ENCODE peak calls at places on chromosomes 13 and 19, in six cellular contexts. One of them, this sample, is unnamed.

GRCh38 chr13:102708211-102708610 is 13.4 kb upstream of the METTL21C start:
- DNase-seq in fibroblast of lung: no peak
- DNase-seq in upper lobe of right lung: no peak
- DNase-seq in GM23338: no peak
- DNase-seq in keratinocyte: no peak
- DNase-seq in cardiac muscle cell: no peak
- DNase-seq in this sample: no peak

GRCh38 chr19:38012944-38013343 is 105.9 kb downstream of the SIPA1L3 start:
- DNase-seq in GM23338: peak
- DNase-seq in keratinocyte: no peak
- DNase-seq in cardiac muscle cell: no peak
- DNase-seq in upper lobe of right lung: no peak
- DNase-seq in fibroblast of lung: no peak
- DNase-seq in this sample: no peak

GRCh38 chr19:8506402-8506957 is 4.0 kb upstream of the PRAM1 start:
- DNase-seq in upper lobe of right lung: no peak
- DNase-seq in cardiac muscle cell: no peak
- DNase-seq in keratinocyte: no peak
- DNase-seq in GM23338: peak
- DNase-seq in fibroblast of lung: no peak
- DNase-seq in this sample: no peak

GRCh38 chr13:77124423-77124822 is 97.5 kb upstream of the FBXL3 start:
- DNase-seq in GM23338: no peak
- DNase-seq in keratinocyte: no peak
- DNase-seq in fibroblast of lung: no peak
- DNase-seq in cardiac muscle cell: peak
- DNase-seq in upper lobe of right lung: no peak
- DNase-seq in this sample: no peak

GRCh38 chr13:91630916-91631315 is 232.5 kb downstream of the GPC5 start:
- DNase-seq in GM23338: no peak
- DNase-seq in upper lobe of right lung: no peak
- DNase-seq in cardiac muscle cell: no peak
- DNase-seq in fibroblast of lung: no peak
- DNase-seq in keratinocyte: no peak
- DNase-seq in this sample: no peak

GRCh38 chr19:46766569-46767317 is 20.5 kb upstream of the STRN4 start:
- DNase-seq in upper lobe of right lung: no peak
- DNase-seq in fibroblast of lung: no peak
- DNase-seq in keratinocyte: no peak
- DNase-seq in cardiac muscle cell: peak
- DNase-seq in GM23338: peak
- DNase-seq in this sample: no peak

GRCh38 chr13:61751039-61751438 is 335.4 kb upstream of the PCDH20 start:
- DNase-seq in fibroblast of lung: no peak
- DNase-seq in cardiac muscle cell: no peak
- DNase-seq in upper lobe of right lung: no peak
- DNase-seq in GM23338: no peak
- DNase-seq in keratinocyte: no peak
- DNase-seq in this sample: no peak

GRCh38 chr19:18725755-18726416 is 42.4 kb downstream of the CRTC1 start:
- DNase-seq in upper lobe of right lung: no peak
- DNase-seq in fibroblast of lung: no peak
- DNase-seq in keratinocyte: no peak
- DNase-seq in GM23338: no peak
- DNase-seq in cardiac muscle cell: no peak
- DNase-seq in this sample: no peak

GRCh38 chr19:5903502-5904301 is at the start of gene NDUFA11:
- DNase-seq in GM23338: peak
- DNase-seq in cardiac muscle cell: peak
- DNase-seq in upper lobe of right lung: peak
- DNase-seq in fibroblast of lung: no peak
- DNase-seq in keratinocyte: no peak
- DNase-seq in this sample: peak

GRCh38 chr13:88729605-88730004 is 1058.4 kb downstream of the SLITRK5 start:
- DNase-seq in cardiac muscle cell: no peak
- DNase-seq in fibroblast of lung: no peak
- DNase-seq in GM23338: no peak
- DNase-seq in keratinocyte: no peak
- DNase-seq in upper lobe of right lung: no peak
- DNase-seq in this sample: no peak

GRCh38 chr19:43316591-43317319 is 36.7 kb upstream of the CD177 start:
- DNase-seq in fibroblast of lung: peak
- DNase-seq in GM23338: peak
- DNase-seq in cardiac muscle cell: peak
- DNase-seq in upper lobe of right lung: no peak
- DNase-seq in keratinocyte: no peak
- DNase-seq in this sample: peak

GRCh38 chr19:13790354-13790753 is 4.9 kb upstream of the ZSWIM4 start:
- DNase-seq in fibroblast of lung: no peak
- DNase-seq in upper lobe of right lung: no peak
- DNase-seq in GM23338: no peak
- DNase-seq in keratinocyte: no peak
- DNase-seq in cardiac muscle cell: peak
- DNase-seq in this sample: no peak

GRCh38 chr19:6068711-6069110 is 41.6 kb downstream of the RFX2 start:
- DNase-seq in cardiac muscle cell: no peak
- DNase-seq in fibroblast of lung: no peak
- DNase-seq in upper lobe of right lung: peak
- DNase-seq in keratinocyte: no peak
- DNase-seq in GM23338: no peak
- DNase-seq in this sample: no peak

GRCh38 chr19:30046522-30046921 is 104.5 kb downstream of the URI1 start:
- DNase-seq in cardiac muscle cell: no peak
- DNase-seq in upper lobe of right lung: no peak
- DNase-seq in keratinocyte: no peak
- DNase-seq in GM23338: peak
- DNase-seq in fibroblast of lung: no peak
- DNase-seq in this sample: no peak

GRCh38 chr19:18029617-18030338 is 21.8 kb downstream of the ARRDC2 start:
- DNase-seq in fibroblast of lung: no peak
- DNase-seq in upper lobe of right lung: no peak
- DNase-seq in cardiac muscle cell: no peak
- DNase-seq in keratinocyte: no peak
- DNase-seq in GM23338: no peak
- DNase-seq in this sample: no peak

GRCh38 chr19:858868-859843 is at the start of gene CFD:
- DNase-seq in fibroblast of lung: peak
- DNase-seq in GM23338: no peak
- DNase-seq in keratinocyte: no peak
- DNase-seq in upper lobe of right lung: peak
- DNase-seq in cardiac muscle cell: no peak
- DNase-seq in this sample: no peak

GRCh38 chr19:861099-861755 is 1.8 kb downstream of the CFD start:
- DNase-seq in keratinocyte: no peak
- DNase-seq in fibroblast of lung: no peak
- DNase-seq in GM23338: no peak
- DNase-seq in cardiac muscle cell: no peak
- DNase-seq in upper lobe of right lung: peak
- DNase-seq in this sample: no peak

GRCh38 chr19:861756-862528 is 2.5 kb downstream of the CFD start:
- DNase-seq in GM23338: peak
- DNase-seq in keratinocyte: no peak
- DNase-seq in fibroblast of lung: peak
- DNase-seq in cardiac muscle cell: no peak
- DNase-seq in upper lobe of right lung: peak
- DNase-seq in this sample: peak

GRCh38 chr19:862529-863304 is 3.3 kb downstream of the CFD start:
- DNase-seq in upper lobe of right lung: peak
- DNase-seq in GM23338: peak
- DNase-seq in cardiac muscle cell: peak
- DNase-seq in fibroblast of lung: peak
- DNase-seq in keratinocyte: no peak
- DNase-seq in this sample: peak

GRCh38 chr19:860481-861098 is 1.1 kb downstream of the CFD start:
- DNase-seq in keratinocyte: no peak
- DNase-seq in fibroblast of lung: peak
- DNase-seq in GM23338: peak
- DNase-seq in cardiac muscle cell: peak
- DNase-seq in upper lobe of right lung: peak
- DNase-seq in this sample: peak
- TF ChIP-seq CTCF in keratinocyte: no peak
- TF ChIP-seq CTCF in fibroblast of lung: no peak
- TF ChIP-seq CTCF in GM23338: no peak
- TF ChIP-seq CTCF in cardiac muscle cell: peak
- TF ChIP-seq CTCF in upper lobe of right lung: no peak
- TF ChIP-seq CTCF in this sample: peak

DNA sequence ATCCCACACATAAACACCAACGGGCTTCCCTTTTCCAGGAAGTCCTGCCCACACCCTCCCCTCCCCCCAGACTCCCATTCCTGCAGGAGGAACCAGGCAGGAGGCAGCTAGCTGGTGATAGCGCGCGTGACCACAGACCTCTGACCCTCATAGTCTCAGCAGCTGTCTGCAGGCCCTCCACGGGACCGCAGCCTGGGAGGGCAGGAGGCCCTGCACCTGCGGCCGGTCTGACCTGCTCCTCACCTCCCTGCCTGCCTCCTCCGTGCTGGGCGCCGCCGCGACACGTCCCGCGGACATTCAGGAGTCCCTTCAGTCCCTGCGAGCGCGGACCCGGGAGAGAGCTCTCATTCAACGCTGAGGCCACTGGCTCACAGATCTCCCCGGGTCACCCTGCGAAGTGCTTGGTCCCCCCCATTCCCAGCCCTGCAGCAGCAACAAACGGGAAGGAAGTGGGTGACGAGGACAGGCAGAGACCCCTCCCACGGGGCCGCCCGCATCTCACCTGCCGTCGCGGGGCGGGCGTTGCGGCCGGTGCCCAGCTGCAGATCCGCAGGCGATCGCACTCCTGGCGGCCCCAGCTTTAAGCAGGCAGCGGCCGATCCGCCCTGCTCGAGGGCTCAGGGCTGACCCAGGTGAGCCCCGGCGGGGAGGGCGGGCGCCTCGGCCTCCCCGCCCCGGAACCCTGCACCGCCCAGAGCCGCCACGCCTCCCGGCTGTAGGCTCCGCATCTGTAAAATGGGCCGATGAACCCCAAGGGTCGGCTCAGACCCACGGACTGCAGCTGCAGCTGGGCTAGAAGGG is 1.1 kb upstream of the ACP5 start:
- DNase-seq in keratinocyte: no peak
- DNase-seq in cardiac muscle cell: peak
- DNase-seq in fibroblast of lung: peak
- DNase-seq in GM23338: peak
- DNase-seq in upper lobe of right lung: peak
- DNase-seq in this sample: no peak
- H3K27ac ChIP-seq in keratinocyte: no peak
- H3K27ac ChIP-seq in cardiac muscle cell: no peak
- H3K27ac ChIP-seq in fibroblast of lung: no peak
- H3K27ac ChIP-seq in GM23338: no peak
- H3K27ac ChIP-seq in upper lobe of right lung: peak
- H3K27ac ChIP-seq in this sample: no peak

GRCh38 chr19:1478934-1479707 is at the start of gene C19orf25:
- DNase-seq in cardiac muscle cell: peak
- DNase-seq in keratinocyte: no peak
- DNase-seq in fibroblast of lung: peak
- DNase-seq in GM23338: peak
- DNase-seq in upper lobe of right lung: peak
- DNase-seq in this sample: peak
- TF ChIP-seq CTCF in cardiac muscle cell: no peak
- TF ChIP-seq CTCF in keratinocyte: no peak
- TF ChIP-seq CTCF in fibroblast of lung: no peak
- TF ChIP-seq CTCF in GM23338: no peak
- TF ChIP-seq CTCF in upper lobe of right lung: no peak
- TF ChIP-seq CTCF in this sample: no peak

DNA sequence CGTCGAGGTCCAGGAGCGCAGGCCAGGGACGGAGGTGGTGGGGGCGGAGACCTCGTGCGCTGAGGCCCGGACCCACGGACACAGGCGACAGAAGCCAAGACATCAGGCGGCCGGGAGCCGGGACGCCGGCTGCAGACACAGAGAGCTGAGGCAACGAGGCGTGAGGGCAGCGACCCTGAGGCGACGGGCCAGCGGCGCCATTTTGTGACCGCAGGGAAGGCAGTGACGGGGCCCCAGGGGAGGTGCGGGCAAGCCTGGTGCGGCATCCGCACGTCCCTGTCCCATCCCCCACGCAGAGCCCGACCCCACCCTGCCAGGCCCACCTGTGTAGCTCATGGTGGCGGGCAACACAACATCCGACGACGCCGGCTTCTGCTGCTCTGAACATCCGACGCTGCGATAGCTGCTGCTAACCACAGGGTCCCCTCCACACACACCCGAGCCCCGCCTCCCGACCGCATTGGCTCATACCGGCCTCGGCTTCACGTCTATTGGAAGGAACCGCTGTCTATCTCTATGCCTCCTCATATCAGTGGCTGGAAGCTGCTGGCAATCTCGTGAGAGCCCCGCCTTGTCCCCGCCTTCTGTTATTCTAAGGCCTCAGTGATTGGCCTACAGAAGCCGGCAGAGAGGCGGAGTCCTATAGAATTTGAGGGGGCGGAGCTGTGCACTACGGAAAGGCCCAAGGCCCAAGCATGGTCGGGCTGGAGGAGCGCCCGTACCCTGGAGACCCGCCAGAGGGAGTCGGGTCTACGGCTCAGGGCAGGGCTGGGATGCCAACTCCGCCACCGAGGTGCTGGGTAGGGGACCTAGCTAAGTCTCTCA is at the start of gene AKAP8L:
- DNase-seq in GM23338: peak
- DNase-seq in fibroblast of lung: peak
- DNase-seq in upper lobe of right lung: peak
- DNase-seq in cardiac muscle cell: peak
- DNase-seq in keratinocyte: peak
- DNase-seq in this sample: peak
- H3K27ac ChIP-seq in GM23338: peak
- H3K27ac ChIP-seq in fibroblast of lung: peak
- H3K27ac ChIP-seq in upper lobe of right lung: peak
- H3K27ac ChIP-seq in cardiac muscle cell: peak
- H3K27ac ChIP-seq in keratinocyte: peak
- H3K27ac ChIP-seq in this sample: peak

This sample was measured in RWPE1.